ENCODE peak calls at places on chromosomes 4 and X, in six cellular contexts. C is H9, A is IMR-90, S is H1, N is trophoblast cell, O is neuronal stem cell. Z is an unnamed sample. For H3K4me1, the result is how much of the 10 kb centered on the place peaks cover.

GRCh38 chrX:51395807-51396728 is 63.4 kb downstream of the NUDT10 start:
- DNase-seq in S (no peak), O (peak), A (no peak), N (peak), C (peak), Z (no peak)

GRCh38 chr4:81512945-81513584 is 41.4 kb upstream of the RASGEF1B start:
- DNase-seq in S (no peak), N (no peak), C (no peak), A (no peak), O (peak), Z (no peak)

GRCh38 chr4:128347930-128348660 is 60.5 kb upstream of the PGRMC2 start:
- DNase-seq in C (no peak), N (no peak), O (no peak), A (peak), S (no peak), Z (peak)

GRCh38 chrX:101595739-101596419 is 21.9 kb downstream of the ARMCX6 start:
- DNase-seq in N (peak), O (peak), A (peak), S (no peak), C (peak), Z (peak)

GRCh38 chr4:119550857-119551532 is 77.6 kb downstream of the PDE5A start:
- DNase-seq in O (peak), S (no peak), A (peak), N (no peak), C (no peak), Z (peak)

GRCh38 chr4:48018112-48018511 is 1.5 kb downstream of the NIPAL1 start:
- DNase-seq in O (no peak), A (no peak), C (no peak), N (no peak), S (no peak), Z (no peak)

GRCh38 chrX:53654378-53654777 is 32.1 kb downstream of the HUWE1 start:
- DNase-seq in N (no peak), O (no peak), S (no peak), A (peak), C (no peak), Z (no peak)

GRCh38 chr4:1360423-1361283 is 13.6 kb downstream of the UVSSA start:
- DNase-seq in C (no peak), A (peak), O (no peak), N (no peak), S (no peak), Z (peak)

GRCh38 chrX:110284159-110284558 is 33.7 kb downstream of the AMMECR1 start:
- DNase-seq in N (peak), O (no peak), C (no peak), A (peak), S (no peak), Z (peak)

GRCh38 chr4:15600176-15600575 is 55.0 kb downstream of the FBXL5 start:
- DNase-seq in N (no peak), S (no peak), C (no peak), A (no peak), O (no peak), Z (no peak)

GRCh38 chr4:121668368-121669162 is 28.2 kb downstream of the ANXA5 start:
- DNase-seq in C (no peak), A (peak), S (no peak), O (no peak), N (no peak), Z (peak)

GRCh38 chrX:65821721-65822496 is 154.5 kb downstream of the MSN start:
- DNase-seq in N (no peak), C (no peak), A (no peak), O (no peak), S (no peak), Z (no peak)

GRCh38 chr4:130600706-130601105 is 1504.8 kb downstream of the C4orf33 start:
- DNase-seq in S (no peak), C (no peak), A (no peak), N (no peak), O (no peak), Z (no peak)

GRCh38 chr4:3767569-3768288 is 1.5 kb downstream of the ADRA2C start:
- DNase-seq in C (peak), A (no peak), O (peak), N (no peak), S (no peak), Z (peak)

GRCh38 chr4:95267081-95267480 is 281.7 kb downstream of the UNC5C start:
- DNase-seq in C (no peak), O (no peak), S (no peak), N (no peak), A (peak), Z (peak)

GRCh38 chr4:169612869-169613859 is 781 bp upstream of the NEK1 start:
- DNase-seq in A (peak), N (peak), O (peak), S (peak), C (peak), Z (peak)

GRCh38 chr4:43837604-43838003 is 611.0 kb downstream of the KCTD8 start:
- DNase-seq in O (no peak), N (no peak), S (no peak), C (no peak), A (no peak), Z (no peak)

GRCh38 chrX:45986971-45987370 is 558.2 kb downstream of the ZNF674 start:
- DNase-seq in N (no peak), A (no peak), O (no peak), C (no peak), S (no peak), Z (no peak)

GRCh38 chr4:184313710-184314659 is 96.3 kb upstream of the ENPP6 start:
- DNase-seq in S (no peak), C (peak), N (no peak), A (no peak), O (no peak), Z (no peak)

GRCh38 chr4:87525636-87526035 is 3.5 kb downstream of the SPARCL1 start:
- DNase-seq in N (no peak), S (no peak), C (no peak), O (no peak), A (peak), Z (peak)

GRCh38 chr4:106273831-106274230 is 42.2 kb downstream of the TBCK start:
- DNase-seq in A (peak), S (no peak), O (no peak), N (peak), C (no peak), Z (peak)

GRCh38 chr4:25767877-25768475 is 94.8 kb downstream of the SEL1L3 start:
- DNase-seq in A (peak), O (peak), C (peak), S (peak), N (peak), Z (peak)

GRCh38 chrX:11543249-11543648 is 122.5 kb downstream of the ARHGAP6 start:
- DNase-seq in N (no peak), S (no peak), A (no peak), O (no peak), C (no peak), Z (no peak)

GRCh38 chrX:10178866-10179463 is 22.2 kb downstream of the CLCN4 start:
- DNase-seq in N (no peak), A (no peak), C (no peak), S (no peak), O (no peak), Z (no peak)

GRCh38 chrX:153626863-153627674 is 19.9 kb upstream of the DUSP9 start:
- DNase-seq in N (peak), A (no peak), C (no peak), O (no peak), S (no peak), Z (no peak)

GRCh38 chrX:9566150-9566621 is 101.3 kb downstream of the TBL1X start:
- DNase-seq in S (no peak), N (peak), O (no peak), C (no peak), A (peak), Z (peak)

GRCh38 chr4:159352609-159353008 is 249.7 kb downstream of the RAPGEF2 start:
- DNase-seq in S (no peak), O (no peak), C (no peak), N (no peak), A (no peak), Z (no peak)

GRCh38 chrX:107168259-107168658 is 38.0 kb downstream of the NUP62CL start:
- DNase-seq in O (no peak), C (no peak), S (no peak), A (no peak), N (no peak), Z (no peak)

GRCh38 chr4:93842512-93843252 is 14.1 kb downstream of the ATOH1 start:
- DNase-seq in A (no peak), N (no peak), O (no peak), C (no peak), S (no peak), Z (no peak)

GRCh38 chr4:113312529-113312928 is 263.1 kb downstream of the ANK2 start:
- DNase-seq in O (no peak), S (no peak), N (no peak), C (no peak), A (no peak), Z (no peak)

GRCh38 chr4:113316879-113317278 is 267.4 kb downstream of the ANK2 start:
- DNase-seq in A (no peak), O (no peak), C (no peak), S (no peak), N (no peak), Z (no peak)

DNA sequence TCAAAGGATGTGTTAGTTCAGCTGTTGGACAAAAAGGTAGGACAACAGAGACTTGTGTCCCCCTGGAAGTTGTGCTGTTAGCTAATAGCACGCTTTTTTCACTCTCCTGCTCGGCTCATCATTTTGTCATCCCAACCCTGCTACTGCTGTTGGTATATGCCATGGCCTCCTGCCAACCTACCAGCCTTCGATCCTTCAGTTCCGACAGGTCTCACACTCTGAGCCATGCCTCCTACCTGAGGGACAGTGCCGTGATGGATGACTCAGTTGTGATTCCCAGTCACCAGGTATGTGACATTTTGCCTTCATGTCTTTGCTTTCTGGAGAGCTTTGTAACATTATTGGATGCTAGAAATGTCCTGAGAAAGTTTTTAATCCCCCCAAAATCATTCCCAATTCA is 268.1 kb downstream of the ANK2 start:
- DNase-seq in N (no peak), O (no peak), A (no peak), C (no peak), S (no peak), Z (no peak)
- H4K91ac ChIP-seq in N (no peak), O (no peak), A (no peak), C (no peak), S (no peak), Z (no peak)

GRCh38 chr4:74665346-74665745 is 129.0 kb downstream of the BTC start:
- DNase-seq in N (peak), O (no peak), C (no peak), S (no peak), A (no peak), Z (no peak)
- H3K4me1 ChIP-seq in N (under half), O (under half), C (under half), S (under half), A (under half), Z (under half)

DNA sequence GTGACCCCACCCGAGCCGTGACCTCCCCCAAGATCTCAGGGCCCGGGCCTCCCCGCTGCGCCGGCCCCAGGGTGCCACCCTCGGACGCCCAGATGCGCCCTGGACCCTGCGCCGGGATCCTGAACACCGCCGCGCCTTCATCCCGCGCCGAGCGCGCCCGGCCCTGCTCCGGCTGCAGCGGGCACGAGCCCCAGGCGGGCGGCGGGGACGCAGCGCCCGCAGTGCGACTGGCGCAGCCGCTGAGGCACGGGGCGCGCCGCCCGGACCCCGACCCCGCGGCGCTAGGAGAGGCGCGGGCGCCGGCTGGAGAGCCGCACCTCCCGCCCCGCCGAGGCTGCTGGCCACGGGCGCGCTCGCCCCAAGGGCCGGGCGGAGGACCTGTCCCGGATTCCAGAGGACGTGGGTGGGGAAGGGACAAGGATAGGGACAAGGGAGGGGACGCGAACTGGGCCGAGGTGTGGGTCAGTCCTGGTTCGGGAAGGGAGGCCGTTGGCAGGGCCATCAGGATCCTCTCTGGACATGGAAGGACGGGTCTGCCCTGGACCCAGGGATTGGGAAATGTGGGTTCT is 1.2 kb downstream of the ZFYVE28 start:
- DNase-seq in S (no peak), A (no peak), O (no peak), N (no peak), C (no peak), Z (peak)
- H2AFZ ChIP-seq in S (peak), A (peak), O (peak), N (no peak), C (no peak), Z (peak)

DNA sequence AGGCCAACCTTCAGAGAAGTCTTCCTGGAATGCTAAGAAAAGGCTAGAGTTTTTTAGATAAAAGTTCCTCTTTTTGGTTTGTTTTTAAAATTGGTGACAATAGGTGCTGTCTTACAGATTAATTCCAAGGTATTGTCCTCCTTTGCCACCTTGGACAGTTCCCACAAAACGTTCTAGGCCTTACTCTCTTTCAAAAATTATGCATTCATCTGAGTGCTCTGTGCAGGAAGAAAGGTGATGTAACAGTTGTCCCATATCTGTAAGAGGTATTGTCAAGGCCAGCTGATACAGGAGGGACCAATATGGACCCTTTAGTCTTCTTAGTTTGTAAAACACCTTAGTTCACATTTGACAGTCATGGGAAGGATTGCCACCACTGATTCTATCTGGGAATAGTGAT is 15.9 kb upstream of the CXCL5 start:
- DNase-seq in S (no peak), N (no peak), C (no peak), A (peak), O (no peak), Z (no peak)
- H4K91ac ChIP-seq in S (no peak), N (no peak), C (no peak), A (no peak), O (no peak), Z (no peak)

GRCh38 chr4:98631506-98631905 is 26.9 kb downstream of the TSPAN5 start:
- DNase-seq in O (no peak), N (peak), C (no peak), S (no peak), A (no peak), Z (no peak)
- H3K4me1 ChIP-seq in O (under half), N (under half), C (under half), S (under half), A (under half), Z (under half)